ENCODE peak calls at places on chromosome 13, in ten cellular contexts. One of them, this sample, is unnamed.

GRCh38 chr13:110017379-110017778 is 231.0 kb upstream of the IRS2 start:
- DNase-seq in heart right ventricle: no peak
- DNase-seq in stomach: no peak
- DNase-seq in uterus: no peak
- DNase-seq in AG10803: peak; percentile 92
- DNase-seq in WERI-Rb-1: no peak
- DNase-seq in fibroblast of lung: peak; percentile 83
- DNase-seq in progenitor cell of endocrine pancreas: no peak
- DNase-seq in brain microvascular endothelial cell: peak; percentile 84
- DNase-seq in AG09319: peak; percentile 49
- DNase-seq in this sample: peak; percentile 84

GRCh38 chr13:53200498-53201453 is 172.2 kb downstream of the OLFM4 start:
- DNase-seq in fibroblast of lung: peak; percentile 2
- DNase-seq in WERI-Rb-1: no peak
- DNase-seq in AG10803: peak; percentile 7
- DNase-seq in uterus: no peak
- DNase-seq in AG09319: no peak
- DNase-seq in brain microvascular endothelial cell: no peak
- DNase-seq in heart right ventricle: peak; percentile 13
- DNase-seq in stomach: peak; percentile 33
- DNase-seq in progenitor cell of endocrine pancreas: peak; percentile 73
- DNase-seq in this sample: no peak

GRCh38 chr13:19618925-19619324 is 14.5 kb upstream of the MPHOSPH8 start:
- DNase-seq in AG10803: peak; percentile 43
- DNase-seq in stomach: no peak
- DNase-seq in uterus: no peak
- DNase-seq in AG09319: no peak
- DNase-seq in heart right ventricle: no peak
- DNase-seq in WERI-Rb-1: peak; percentile 33
- DNase-seq in progenitor cell of endocrine pancreas: no peak
- DNase-seq in brain microvascular endothelial cell: peak; percentile 39
- DNase-seq in fibroblast of lung: peak; percentile 54
- DNase-seq in this sample: no peak

GRCh38 chr13:110127986-110128511 is 178.9 kb downstream of the COL4A1 start:
- DNase-seq in heart right ventricle: no peak
- DNase-seq in progenitor cell of endocrine pancreas: no peak
- DNase-seq in AG10803: peak; percentile 60
- DNase-seq in fibroblast of lung: no peak
- DNase-seq in uterus: no peak
- DNase-seq in WERI-Rb-1: no peak
- DNase-seq in stomach: no peak
- DNase-seq in brain microvascular endothelial cell: no peak
- DNase-seq in AG09319: no peak
- DNase-seq in this sample: no peak

GRCh38 chr13:43033038-43033437 is 9.7 kb downstream of the DNAJC15 start:
- DNase-seq in stomach: no peak
- DNase-seq in AG10803: no peak
- DNase-seq in AG09319: no peak
- DNase-seq in brain microvascular endothelial cell: no peak
- DNase-seq in uterus: no peak
- DNase-seq in heart right ventricle: no peak
- DNase-seq in WERI-Rb-1: no peak
- DNase-seq in fibroblast of lung: no peak
- DNase-seq in progenitor cell of endocrine pancreas: no peak
- DNase-seq in this sample: no peak

GRCh38 chr13:20407759-20408158 is 117.9 kb downstream of the CRYL1 start:
- DNase-seq in WERI-Rb-1: no peak
- DNase-seq in uterus: no peak
- DNase-seq in heart right ventricle: no peak
- DNase-seq in brain microvascular endothelial cell: no peak
- DNase-seq in stomach: peak; percentile 17
- DNase-seq in progenitor cell of endocrine pancreas: no peak
- DNase-seq in AG09319: no peak
- DNase-seq in AG10803: no peak
- DNase-seq in fibroblast of lung: no peak
- DNase-seq in this sample: no peak

GRCh38 chr13:97844151-97844550 is 109.3 kb upstream of the IPO5 start:
- DNase-seq in brain microvascular endothelial cell: peak; percentile 16
- DNase-seq in uterus: no peak
- DNase-seq in stomach: no peak
- DNase-seq in WERI-Rb-1: no peak
- DNase-seq in progenitor cell of endocrine pancreas: no peak
- DNase-seq in heart right ventricle: no peak
- DNase-seq in AG10803: no peak
- DNase-seq in AG09319: no peak
- DNase-seq in fibroblast of lung: no peak
- DNase-seq in this sample: no peak

GRCh38 chr13:74250738-74251190 is 116.6 kb upstream of the KLF12 start:
- DNase-seq in heart right ventricle: no peak
- DNase-seq in AG10803: peak; percentile 74
- DNase-seq in progenitor cell of endocrine pancreas: no peak
- DNase-seq in stomach: no peak
- DNase-seq in WERI-Rb-1: no peak
- DNase-seq in fibroblast of lung: peak; percentile 42
- DNase-seq in uterus: no peak
- DNase-seq in brain microvascular endothelial cell: peak; percentile 50
- DNase-seq in AG09319: peak; percentile 14
- DNase-seq in this sample: no peak

GRCh38 chr13:69243366-69243765 is 864.3 kb upstream of the ATXN8OS start:
- DNase-seq in AG10803: no peak
- DNase-seq in stomach: no peak
- DNase-seq in heart right ventricle: no peak
- DNase-seq in brain microvascular endothelial cell: no peak
- DNase-seq in fibroblast of lung: no peak
- DNase-seq in WERI-Rb-1: no peak
- DNase-seq in AG09319: no peak
- DNase-seq in progenitor cell of endocrine pancreas: no peak
- DNase-seq in uterus: no peak
- DNase-seq in this sample: no peak

GRCh38 chr13:20247403-20247802 is 15.3 kb upstream of the GJB6 start:
- DNase-seq in progenitor cell of endocrine pancreas: no peak
- DNase-seq in AG10803: no peak
- DNase-seq in stomach: no peak
- DNase-seq in heart right ventricle: no peak
- DNase-seq in AG09319: no peak
- DNase-seq in WERI-Rb-1: no peak
- DNase-seq in uterus: no peak
- DNase-seq in fibroblast of lung: no peak
- DNase-seq in brain microvascular endothelial cell: no peak
- DNase-seq in this sample: no peak

GRCh38 chr13:111389621-111390521 is 69.4 kb downstream of the TEX29 start:
- DNase-seq in uterus: no peak
- DNase-seq in AG10803: no peak
- DNase-seq in brain microvascular endothelial cell: no peak
- DNase-seq in heart right ventricle: no peak
- DNase-seq in stomach: peak; percentile 21
- DNase-seq in progenitor cell of endocrine pancreas: no peak
- DNase-seq in WERI-Rb-1: no peak
- DNase-seq in AG09319: no peak
- DNase-seq in fibroblast of lung: no peak
- DNase-seq in this sample: no peak

GRCh38 chr13:102903659-102904407 is 58.0 kb downstream of the ERCC5 start:
- DNase-seq in AG10803: peak; percentile 12
- DNase-seq in heart right ventricle: no peak
- DNase-seq in brain microvascular endothelial cell: peak; percentile 5
- DNase-seq in stomach: no peak
- DNase-seq in progenitor cell of endocrine pancreas: no peak
- DNase-seq in uterus: no peak
- DNase-seq in AG09319: no peak
- DNase-seq in fibroblast of lung: peak; percentile 44
- DNase-seq in WERI-Rb-1: no peak
- DNase-seq in this sample: no peak

GRCh38 chr13:113791761-113792160 is 32.7 kb downstream of the TMEM255B start:
- DNase-seq in progenitor cell of endocrine pancreas: no peak
- DNase-seq in AG10803: no peak
- DNase-seq in uterus: no peak
- DNase-seq in stomach: no peak
- DNase-seq in fibroblast of lung: no peak
- DNase-seq in brain microvascular endothelial cell: no peak
- DNase-seq in WERI-Rb-1: no peak
- DNase-seq in AG09319: no peak
- DNase-seq in heart right ventricle: no peak
- DNase-seq in this sample: no peak

GRCh38 chr13:54301085-54301484 is 1272.5 kb downstream of the OLFM4 start:
- DNase-seq in brain microvascular endothelial cell: no peak
- DNase-seq in AG10803: no peak
- DNase-seq in heart right ventricle: no peak
- DNase-seq in stomach: no peak
- DNase-seq in progenitor cell of endocrine pancreas: no peak
- DNase-seq in fibroblast of lung: no peak
- DNase-seq in uterus: no peak
- DNase-seq in WERI-Rb-1: no peak
- DNase-seq in AG09319: no peak
- DNase-seq in this sample: no peak

GRCh38 chr13:54305377-54305776 is 1276.8 kb downstream of the OLFM4 start:
- DNase-seq in heart right ventricle: no peak
- DNase-seq in AG10803: no peak
- DNase-seq in uterus: no peak
- DNase-seq in brain microvascular endothelial cell: no peak
- DNase-seq in AG09319: no peak
- DNase-seq in stomach: no peak
- DNase-seq in fibroblast of lung: no peak
- DNase-seq in WERI-Rb-1: no peak
- DNase-seq in progenitor cell of endocrine pancreas: no peak
- DNase-seq in this sample: no peak
- TF ChIP-seq CTCF in heart right ventricle: no peak
- TF ChIP-seq CTCF in AG10803: no peak
- TF ChIP-seq CTCF in uterus: no peak
- TF ChIP-seq CTCF in brain microvascular endothelial cell: no peak
- TF ChIP-seq CTCF in AG09319: no peak
- TF ChIP-seq CTCF in stomach: no peak
- TF ChIP-seq CTCF in fibroblast of lung: no peak
- TF ChIP-seq CTCF in WERI-Rb-1: no peak
- TF ChIP-seq CTCF in progenitor cell of endocrine pancreas: peak; percentile 19
- TF ChIP-seq CTCF in this sample: no peak

DNA sequence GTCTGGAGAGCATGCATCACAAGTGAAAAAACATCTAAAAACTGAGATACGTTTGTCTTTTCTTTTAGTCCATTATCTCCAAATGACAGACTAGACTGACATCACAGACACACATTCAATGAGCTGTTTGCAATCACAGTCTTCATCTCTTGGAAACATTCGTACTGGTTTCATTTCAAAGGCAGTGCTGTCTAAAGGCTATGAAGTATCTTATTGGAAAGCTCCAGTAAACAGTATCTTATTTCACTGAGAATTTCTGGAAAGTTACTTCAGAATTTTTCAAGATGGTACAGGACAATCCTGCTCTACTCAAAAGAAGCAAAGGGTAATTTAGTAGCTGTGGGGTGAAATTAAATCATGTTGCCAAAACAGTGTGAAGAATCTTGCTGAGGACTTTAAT is 53.5 kb upstream of the TNFRSF19 start:
- DNase-seq in AG09319: no peak
- DNase-seq in fibroblast of lung: peak; percentile 58
- DNase-seq in progenitor cell of endocrine pancreas: no peak
- DNase-seq in heart right ventricle: no peak
- DNase-seq in brain microvascular endothelial cell: no peak
- DNase-seq in uterus: no peak
- DNase-seq in stomach: no peak
- DNase-seq in WERI-Rb-1: no peak
- DNase-seq in AG10803: no peak
- DNase-seq in this sample: no peak
- TF ChIP-seq CTCF in AG09319: no peak
- TF ChIP-seq CTCF in fibroblast of lung: no peak
- TF ChIP-seq CTCF in progenitor cell of endocrine pancreas: no peak
- TF ChIP-seq CTCF in heart right ventricle: no peak
- TF ChIP-seq CTCF in brain microvascular endothelial cell: no peak
- TF ChIP-seq CTCF in uterus: no peak
- TF ChIP-seq CTCF in stomach: no peak
- TF ChIP-seq CTCF in WERI-Rb-1: no peak
- TF ChIP-seq CTCF in AG10803: no peak
- TF ChIP-seq CTCF in this sample: no peak

DNA sequence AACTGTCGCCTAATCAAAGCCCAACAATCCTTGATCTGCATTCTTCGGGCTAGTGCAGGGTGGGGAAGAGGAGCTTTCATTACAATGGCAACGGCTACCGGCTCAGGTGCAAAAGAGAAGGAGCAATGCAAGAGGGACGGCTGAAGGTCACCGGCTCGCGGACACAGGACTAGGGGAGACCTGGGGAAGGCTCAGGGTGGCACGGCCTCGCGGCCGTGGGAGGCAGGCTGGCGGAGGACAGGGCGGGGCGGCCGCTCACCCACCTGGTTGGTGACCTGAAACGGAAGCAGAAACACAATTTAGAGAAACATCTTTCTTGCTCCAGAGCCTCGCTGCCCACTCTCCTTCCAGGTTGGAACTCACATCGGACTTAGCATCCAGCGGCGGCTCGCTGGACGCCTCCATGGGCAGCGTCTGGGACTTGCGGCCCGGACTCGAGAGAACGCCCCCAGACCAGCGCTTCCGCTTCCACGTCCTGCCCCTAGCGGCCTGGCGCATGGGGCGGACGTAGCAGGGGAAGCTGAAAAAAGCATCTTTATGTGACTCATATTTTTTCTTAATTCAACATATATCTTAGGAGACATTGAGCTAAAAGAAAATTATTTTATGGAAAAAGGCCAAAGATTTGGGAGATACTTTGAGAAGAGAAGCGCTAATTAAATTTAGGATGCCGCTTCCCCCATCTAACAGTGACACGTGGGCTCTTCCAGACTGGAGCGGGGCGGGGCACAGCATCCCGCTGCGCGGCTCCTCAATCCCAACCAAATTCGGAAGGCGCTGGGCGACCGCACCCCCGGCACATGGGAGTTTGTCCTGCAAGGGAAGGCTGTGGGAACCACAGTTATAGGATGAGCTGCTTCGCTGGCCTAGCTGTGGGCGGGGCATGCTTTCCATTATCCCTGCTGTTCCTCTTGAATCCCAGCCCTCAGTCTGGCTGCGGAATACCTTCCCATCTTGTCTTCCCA is at the start of gene COMMD6:
- DNase-seq in WERI-Rb-1: peak; percentile 81
- DNase-seq in fibroblast of lung: peak; percentile 92
- DNase-seq in AG09319: peak; percentile 73
- DNase-seq in heart right ventricle: peak; percentile 75
- DNase-seq in uterus: peak; percentile 88
- DNase-seq in AG10803: peak; percentile 86
- DNase-seq in stomach: peak; percentile 73
- DNase-seq in brain microvascular endothelial cell: peak; percentile 63
- DNase-seq in progenitor cell of endocrine pancreas: peak; percentile 43
- DNase-seq in this sample: no peak
- TF ChIP-seq CTCF in WERI-Rb-1: no peak
- TF ChIP-seq CTCF in fibroblast of lung: peak; percentile 26
- TF ChIP-seq CTCF in AG09319: peak; percentile 9
- TF ChIP-seq CTCF in heart right ventricle: peak; percentile 53
- TF ChIP-seq CTCF in uterus: peak; percentile 77
- TF ChIP-seq CTCF in AG10803: peak; percentile 25
- TF ChIP-seq CTCF in stomach: peak; percentile 87
- TF ChIP-seq CTCF in brain microvascular endothelial cell: peak; percentile 42
- TF ChIP-seq CTCF in progenitor cell of endocrine pancreas: no peak
- TF ChIP-seq CTCF in this sample: peak; percentile 21

DNA sequence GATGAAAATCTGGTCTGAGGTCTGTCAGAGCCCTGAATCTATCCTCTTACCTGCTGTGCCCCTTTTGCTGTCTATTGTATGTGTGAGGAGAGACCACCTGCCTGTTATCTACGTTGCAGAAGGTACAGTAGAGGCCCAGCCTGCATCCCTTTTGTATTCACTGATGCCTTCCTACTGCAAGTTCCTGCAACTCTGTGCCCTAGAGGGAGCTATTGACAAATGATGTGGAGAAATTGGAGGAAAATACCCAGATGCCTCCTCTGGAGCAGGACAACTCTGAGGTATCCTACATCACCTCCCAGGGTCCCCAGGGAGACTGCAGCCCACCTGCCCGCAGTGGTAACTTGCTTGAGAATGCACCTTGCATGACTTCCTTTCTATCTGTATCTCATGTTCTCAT is 33.7 kb downstream of the SIAH3 start:
- DNase-seq in AG10803: no peak
- DNase-seq in uterus: no peak
- DNase-seq in AG09319: no peak
- DNase-seq in WERI-Rb-1: no peak
- DNase-seq in brain microvascular endothelial cell: peak; percentile 4
- DNase-seq in progenitor cell of endocrine pancreas: no peak
- DNase-seq in stomach: no peak
- DNase-seq in heart right ventricle: no peak
- DNase-seq in fibroblast of lung: peak; percentile 7
- DNase-seq in this sample: no peak
- TF ChIP-seq CTCF in AG10803: peak; percentile 7
- TF ChIP-seq CTCF in uterus: no peak
- TF ChIP-seq CTCF in AG09319: no peak
- TF ChIP-seq CTCF in WERI-Rb-1: peak; percentile 40
- TF ChIP-seq CTCF in brain microvascular endothelial cell: peak; percentile 48
- TF ChIP-seq CTCF in progenitor cell of endocrine pancreas: no peak
- TF ChIP-seq CTCF in stomach: no peak
- TF ChIP-seq CTCF in heart right ventricle: no peak
- TF ChIP-seq CTCF in fibroblast of lung: no peak
- TF ChIP-seq CTCF in this sample: peak; percentile 39